ENCODE peak calls at places on chromosomes 1 and 21, in four cellular contexts. One of them, this sample, is unnamed.

GRCh38 chr1:67722292-67722944 is 37.4 kb downstream of the GADD45A start:
- DNase-seq in CD4-positive, CD25-positive, alpha-beta regulatory T cell: no peak
- DNase-seq in coronary artery: no peak
- DNase-seq in WERI-Rb-1: peak; percentile 51
- DNase-seq in this sample: no peak

GRCh38 chr21:16117851-16118592 is 388.2 kb downstream of the USP25 start:
- DNase-seq in CD4-positive, CD25-positive, alpha-beta regulatory T cell: no peak
- DNase-seq in coronary artery: no peak
- DNase-seq in WERI-Rb-1: no peak
- DNase-seq in this sample: no peak

GRCh38 chr1:5324903-5325302 is 667.3 kb downstream of the NPHP4 start:
- DNase-seq in CD4-positive, CD25-positive, alpha-beta regulatory T cell: no peak
- DNase-seq in coronary artery: peak; percentile 5
- DNase-seq in WERI-Rb-1: no peak
- DNase-seq in this sample: no peak

GRCh38 chr21:38938343-38938742 is 132.6 kb downstream of the ETS2 start:
- DNase-seq in CD4-positive, CD25-positive, alpha-beta regulatory T cell: peak; percentile 14
- DNase-seq in coronary artery: no peak
- DNase-seq in WERI-Rb-1: no peak
- DNase-seq in this sample: no peak

GRCh38 chr1:116020668-116021272 is 44.5 kb downstream of the SLC22A15 start:
- DNase-seq in CD4-positive, CD25-positive, alpha-beta regulatory T cell: peak; percentile 11
- DNase-seq in coronary artery: no peak
- DNase-seq in WERI-Rb-1: peak; percentile 74
- DNase-seq in this sample: peak; percentile 13

GRCh38 chr1:58006421-58007032 is 540.0 kb downstream of the OMA1 start:
- DNase-seq in CD4-positive, CD25-positive, alpha-beta regulatory T cell: no peak
- DNase-seq in coronary artery: no peak
- DNase-seq in WERI-Rb-1: no peak
- DNase-seq in this sample: no peak

GRCh38 chr1:31515061-31515775 is 61.1 kb upstream of the TINAGL1 start:
- DNase-seq in CD4-positive, CD25-positive, alpha-beta regulatory T cell: no peak
- DNase-seq in coronary artery: no peak
- DNase-seq in WERI-Rb-1: no peak
- DNase-seq in this sample: no peak

GRCh38 chr21:35400233-35400939 is 351.3 kb upstream of the RUNX1 start:
- DNase-seq in CD4-positive, CD25-positive, alpha-beta regulatory T cell: peak; percentile 67
- DNase-seq in coronary artery: no peak
- DNase-seq in WERI-Rb-1: no peak
- DNase-seq in this sample: peak; percentile 24

GRCh38 chr1:53617382-53618217 is 121.4 kb downstream of the GLIS1 start:
- DNase-seq in CD4-positive, CD25-positive, alpha-beta regulatory T cell: no peak
- DNase-seq in coronary artery: peak; percentile 65
- DNase-seq in WERI-Rb-1: no peak
- DNase-seq in this sample: no peak

GRCh38 chr1:156413310-156414246 is 44.6 kb downstream of the RHBG start:
- DNase-seq in CD4-positive, CD25-positive, alpha-beta regulatory T cell: no peak
- DNase-seq in coronary artery: no peak
- DNase-seq in WERI-Rb-1: no peak
- DNase-seq in this sample: no peak

GRCh38 chr1:51421961-51422360 is 91.6 kb upstream of the TTC39A start:
- DNase-seq in CD4-positive, CD25-positive, alpha-beta regulatory T cell: peak; percentile 20
- DNase-seq in coronary artery: no peak
- DNase-seq in WERI-Rb-1: no peak
- DNase-seq in this sample: no peak

GRCh38 chr21:45618287-45618686 is 25.2 kb upstream of the PCBP3 start:
- DNase-seq in CD4-positive, CD25-positive, alpha-beta regulatory T cell: no peak
- DNase-seq in coronary artery: no peak
- DNase-seq in WERI-Rb-1: peak; percentile 99
- DNase-seq in this sample: no peak

GRCh38 chr21:26570203-26570602 is 2.9 kb downstream of the CYYR1 start:
- DNase-seq in CD4-positive, CD25-positive, alpha-beta regulatory T cell: no peak
- DNase-seq in coronary artery: no peak
- DNase-seq in WERI-Rb-1: no peak
- DNase-seq in this sample: no peak

GRCh38 chr1:220067246-220068204 is 21.2 kb upstream of the EPRS1 start:
- DNase-seq in CD4-positive, CD25-positive, alpha-beta regulatory T cell: no peak
- DNase-seq in coronary artery: no peak
- DNase-seq in WERI-Rb-1: no peak
- DNase-seq in this sample: no peak

GRCh38 chr1:154809436-154810413 is 60.4 kb downstream of the KCNN3 start:
- DNase-seq in CD4-positive, CD25-positive, alpha-beta regulatory T cell: no peak
- DNase-seq in coronary artery: no peak
- DNase-seq in WERI-Rb-1: no peak
- DNase-seq in this sample: no peak

GRCh38 chr1:44239337-44239960 is 26.2 kb downstream of the DMAP1 start:
- DNase-seq in CD4-positive, CD25-positive, alpha-beta regulatory T cell: no peak
- DNase-seq in coronary artery: no peak
- DNase-seq in WERI-Rb-1: no peak
- DNase-seq in this sample: no peak

GRCh38 chr1:155540000-155540874 is 22.4 kb downstream of the ASH1L start:
- DNase-seq in CD4-positive, CD25-positive, alpha-beta regulatory T cell: no peak
- DNase-seq in coronary artery: no peak
- DNase-seq in WERI-Rb-1: no peak
- DNase-seq in this sample: no peak

GRCh38 chr21:18147678-18148077 is 97.0 kb upstream of the CHODL start:
- DNase-seq in CD4-positive, CD25-positive, alpha-beta regulatory T cell: no peak
- DNase-seq in coronary artery: no peak
- DNase-seq in WERI-Rb-1: no peak
- DNase-seq in this sample: no peak

GRCh38 chr1:116725798-116726197 is 28.4 kb upstream of the CD2 start:
- DNase-seq in CD4-positive, CD25-positive, alpha-beta regulatory T cell: no peak
- DNase-seq in coronary artery: no peak
- DNase-seq in WERI-Rb-1: no peak
- DNase-seq in this sample: no peak

GRCh38 chr1:222167111-222167510 is 380.8 kb downstream of the HHIPL2 start:
- DNase-seq in CD4-positive, CD25-positive, alpha-beta regulatory T cell: no peak
- DNase-seq in coronary artery: no peak
- DNase-seq in WERI-Rb-1: peak; percentile 22
- DNase-seq in this sample: no peak

GRCh38 chr1:55211456-55211855 is 3.7 kb downstream of the USP24 start:
- DNase-seq in CD4-positive, CD25-positive, alpha-beta regulatory T cell: no peak
- DNase-seq in coronary artery: no peak
- DNase-seq in WERI-Rb-1: no peak
- DNase-seq in this sample: no peak
- H3K27ac ChIP-seq in CD4-positive, CD25-positive, alpha-beta regulatory T cell: peak overlapping the region; percentile 42
- H3K27ac ChIP-seq in coronary artery: peak overlapping the region; percentile 42
- H3K27ac ChIP-seq in WERI-Rb-1: peak overlapping the region; percentile 40
- H3K27ac ChIP-seq in this sample: no peak overlapping the region

DNA sequence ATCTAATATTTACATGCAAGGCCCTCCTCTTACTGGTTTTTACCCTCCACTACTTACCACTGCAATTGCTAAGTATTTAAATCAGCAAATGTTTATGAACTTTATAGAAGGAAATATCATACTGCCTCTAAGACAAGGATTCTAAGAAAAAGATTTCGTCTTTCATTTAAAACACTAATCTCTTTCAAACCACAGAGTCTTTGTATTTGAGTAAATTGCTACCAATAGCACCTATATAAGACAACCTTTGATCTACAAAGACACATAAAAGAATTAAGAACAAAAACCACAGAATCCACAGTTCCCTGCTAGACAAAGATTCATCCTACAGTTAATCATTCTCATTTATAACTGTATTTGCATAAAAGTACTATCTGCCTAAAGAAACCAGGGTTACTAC is 37.6 kb downstream of the RNF115 start:
- DNase-seq in CD4-positive, CD25-positive, alpha-beta regulatory T cell: no peak
- DNase-seq in coronary artery: no peak
- DNase-seq in WERI-Rb-1: no peak
- DNase-seq in this sample: no peak
- H3K27ac ChIP-seq in CD4-positive, CD25-positive, alpha-beta regulatory T cell: no peak overlapping the region
- H3K27ac ChIP-seq in coronary artery: no peak overlapping the region
- H3K27ac ChIP-seq in WERI-Rb-1: no peak overlapping the region
- H3K27ac ChIP-seq in this sample: no peak overlapping the region

DNA sequence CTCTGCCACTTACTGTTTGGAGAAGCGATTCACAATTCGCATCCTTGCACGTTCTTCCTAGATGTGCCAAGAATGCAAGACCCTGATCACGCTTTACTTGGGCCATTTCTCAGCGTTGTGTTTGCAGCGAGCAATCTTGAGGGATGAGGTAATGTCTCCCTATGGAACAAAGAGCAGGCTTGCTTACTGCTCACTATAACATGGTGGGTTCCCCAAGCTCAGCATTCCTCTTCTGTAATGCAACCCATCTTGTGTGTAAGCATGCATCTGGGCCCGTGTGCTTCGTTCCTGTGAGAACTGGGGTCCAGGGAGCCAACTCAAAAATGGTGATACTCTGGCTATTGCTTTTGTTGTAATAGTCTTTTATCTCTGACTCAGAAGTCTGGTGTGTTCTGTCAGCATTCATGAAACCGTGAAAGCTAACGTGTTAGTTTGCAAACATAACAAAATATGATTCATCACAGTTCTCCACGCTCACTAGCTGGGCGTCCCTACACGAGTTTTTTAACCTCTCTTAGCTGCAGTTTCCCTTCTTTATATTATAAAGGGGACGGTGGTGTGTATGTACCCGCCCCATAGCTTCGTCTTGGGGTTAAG is 33.4 kb downstream of the DNTTIP2 start:
- DNase-seq in CD4-positive, CD25-positive, alpha-beta regulatory T cell: no peak
- DNase-seq in coronary artery: no peak
- DNase-seq in WERI-Rb-1: no peak
- DNase-seq in this sample: no peak
- H3K27ac ChIP-seq in CD4-positive, CD25-positive, alpha-beta regulatory T cell: peak overlapping the region; percentile 90
- H3K27ac ChIP-seq in coronary artery: peak overlapping the region; percentile 95
- H3K27ac ChIP-seq in WERI-Rb-1: peak overlapping the region; percentile 92
- H3K27ac ChIP-seq in this sample: peak overlapping the region; percentile 91

GRCh38 chr1:28517649-28517999 is 11.8 kb downstream of the RCC1 start:
- DNase-seq in CD4-positive, CD25-positive, alpha-beta regulatory T cell: no peak
- DNase-seq in coronary artery: no peak
- DNase-seq in WERI-Rb-1: no peak
- DNase-seq in this sample: no peak

GRCh38 chr1:28519946-28520725 is 14.3 kb downstream of the RCC1 start:
- DNase-seq in CD4-positive, CD25-positive, alpha-beta regulatory T cell: no peak
- DNase-seq in coronary artery: no peak
- DNase-seq in WERI-Rb-1: no peak
- DNase-seq in this sample: no peak

GRCh38 chr1:28516518-28516956 is 10.7 kb downstream of the RCC1 start:
- DNase-seq in CD4-positive, CD25-positive, alpha-beta regulatory T cell: no peak
- DNase-seq in coronary artery: no peak
- DNase-seq in WERI-Rb-1: no peak
- DNase-seq in this sample: no peak

GRCh38 chr1:28518000-28518744 is 12.3 kb downstream of the RCC1 start:
- DNase-seq in CD4-positive, CD25-positive, alpha-beta regulatory T cell: peak; percentile 83
- DNase-seq in coronary artery: peak; percentile 90
- DNase-seq in WERI-Rb-1: peak; percentile 93
- DNase-seq in this sample: peak; percentile 84

DNA sequence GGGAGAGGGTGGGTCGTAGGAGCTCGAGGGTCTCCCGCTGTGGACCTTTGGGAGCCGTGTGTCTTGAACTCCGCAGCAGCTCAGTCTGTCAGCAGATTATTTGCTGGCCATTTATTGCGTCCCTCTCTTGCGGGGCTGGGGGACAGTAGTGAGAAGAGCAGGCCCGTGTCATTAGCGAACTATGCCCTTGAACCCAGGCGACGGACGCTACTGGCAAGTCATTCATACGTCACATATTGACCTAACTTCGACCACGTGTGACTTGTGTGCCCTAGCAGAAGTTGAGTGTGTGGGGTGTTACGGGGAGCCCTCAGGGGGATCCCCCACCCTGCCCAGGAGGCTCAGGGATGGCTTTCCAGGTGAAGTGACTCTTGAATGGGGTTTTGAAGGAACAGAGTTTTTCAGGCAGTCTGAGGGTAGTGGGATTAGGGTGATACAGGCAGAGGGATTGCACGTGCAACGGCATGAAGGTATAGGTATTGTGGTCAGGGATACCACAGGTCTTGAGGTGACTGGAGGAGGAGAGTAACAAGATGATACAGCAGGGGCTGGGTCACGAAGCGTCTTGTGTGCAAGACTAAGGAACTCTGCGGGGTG is 13.0 kb downstream of the RCC1 start:
- DNase-seq in CD4-positive, CD25-positive, alpha-beta regulatory T cell: no peak
- DNase-seq in coronary artery: no peak
- DNase-seq in WERI-Rb-1: no peak
- DNase-seq in this sample: no peak
- H3K27ac ChIP-seq in CD4-positive, CD25-positive, alpha-beta regulatory T cell: peak overlapping the region; percentile 45
- H3K27ac ChIP-seq in coronary artery: no peak overlapping the region
- H3K27ac ChIP-seq in WERI-Rb-1: peak overlapping the region; percentile 95
- H3K27ac ChIP-seq in this sample: no peak overlapping the region

GRCh38 chr1:19622204-19622603 is 21.9 kb upstream of the NBL1 start:
- DNase-seq in CD4-positive, CD25-positive, alpha-beta regulatory T cell: no peak
- DNase-seq in coronary artery: no peak
- DNase-seq in WERI-Rb-1: no peak
- DNase-seq in this sample: no peak

GRCh38 chr1:19618428-19618827 is 25.7 kb upstream of the NBL1 start:
- DNase-seq in CD4-positive, CD25-positive, alpha-beta regulatory T cell: no peak
- DNase-seq in coronary artery: no peak
- DNase-seq in WERI-Rb-1: no peak
- DNase-seq in this sample: no peak

GRCh38 chr1:19619697-19620384 is 24.3 kb upstream of the NBL1 start:
- DNase-seq in CD4-positive, CD25-positive, alpha-beta regulatory T cell: no peak
- DNase-seq in coronary artery: no peak
- DNase-seq in WERI-Rb-1: no peak
- DNase-seq in this sample: no peak

GRCh38 chr1:19621274-19621950 is 22.7 kb upstream of the NBL1 start:
- DNase-seq in CD4-positive, CD25-positive, alpha-beta regulatory T cell: no peak
- DNase-seq in coronary artery: no peak
- DNase-seq in WERI-Rb-1: no peak
- DNase-seq in this sample: no peak

DNA sequence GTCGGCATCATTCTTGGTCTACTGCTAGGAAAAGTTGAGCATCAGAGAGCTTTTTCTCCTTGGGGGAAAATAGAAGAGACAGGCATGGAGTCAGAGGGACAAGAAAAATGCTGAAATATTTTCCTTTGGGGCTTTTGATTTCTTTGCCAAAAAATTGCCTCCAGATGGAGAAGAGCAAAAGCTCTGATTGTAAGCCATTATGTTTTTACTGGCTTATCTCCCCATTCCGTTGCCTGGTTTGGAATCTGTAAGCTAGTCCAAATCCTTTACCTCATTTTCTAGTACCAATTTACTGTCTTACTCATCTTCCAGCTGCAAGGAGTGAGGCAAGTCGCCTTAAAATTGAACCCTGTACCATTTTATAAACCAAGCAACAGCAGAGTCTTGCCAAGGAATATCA is 23.3 kb upstream of the NBL1 start:
- DNase-seq in CD4-positive, CD25-positive, alpha-beta regulatory T cell: no peak
- DNase-seq in coronary artery: no peak
- DNase-seq in WERI-Rb-1: no peak
- DNase-seq in this sample: no peak
- H3K27ac ChIP-seq in CD4-positive, CD25-positive, alpha-beta regulatory T cell: no peak overlapping the region
- H3K27ac ChIP-seq in coronary artery: no peak overlapping the region
- H3K27ac ChIP-seq in WERI-Rb-1: no peak overlapping the region
- H3K27ac ChIP-seq in this sample: no peak overlapping the region

GRCh38 chr21:36478207-36478701 is 1.7 kb downstream of the CLDN14 start:
- DNase-seq in CD4-positive, CD25-positive, alpha-beta regulatory T cell: no peak
- DNase-seq in coronary artery: no peak
- DNase-seq in WERI-Rb-1: no peak
- DNase-seq in this sample: no peak
- H3K27ac ChIP-seq in CD4-positive, CD25-positive, alpha-beta regulatory T cell: no peak overlapping the region
- H3K27ac ChIP-seq in coronary artery: peak overlapping the region; percentile 7
- H3K27ac ChIP-seq in WERI-Rb-1: no peak overlapping the region
- H3K27ac ChIP-seq in this sample: no peak overlapping the region

GRCh38 chr1:24438423-24438901 is 22.9 kb downstream of the NIPAL3 start:
- DNase-seq in CD4-positive, CD25-positive, alpha-beta regulatory T cell: no peak
- DNase-seq in coronary artery: no peak
- DNase-seq in WERI-Rb-1: peak; percentile 92
- DNase-seq in this sample: no peak
- H3K27ac ChIP-seq in CD4-positive, CD25-positive, alpha-beta regulatory T cell: no peak overlapping the region
- H3K27ac ChIP-seq in coronary artery: no peak overlapping the region
- H3K27ac ChIP-seq in WERI-Rb-1: peak overlapping the region; percentile 66
- H3K27ac ChIP-seq in this sample: no peak overlapping the region

This sample was measured in CD8-positive, alpha-beta T cell.